ENCODE peak calls at places on chromosomes 13 and 19, in four cellular contexts. M is epithelial cell of proximal tubule, L is SK-N-SH, U is foreskin fibroblast. Z is an unnamed sample.

GRCh38 chr13:112103971-112104872 is 37.3 kb downstream of the SOX1 start:
- DNase-seq in M (no peak), L (no peak), U (no peak), Z (no peak)

GRCh38 chr19:58038688-58039204 is 4.9 kb downstream of the ZSCAN1 start:
- DNase-seq in M (no peak), L (no peak), U (no peak), Z (no peak)

GRCh38 chr19:47509170-47509847 is 5.6 kb downstream of the NAPA start:
- DNase-seq in M (no peak), L (no peak), U (no peak), Z (no peak)

GRCh38 chr19:3404324-3405260 is 38.2 kb downstream of the NFIC start:
- DNase-seq in M (no peak), L (peak), U (peak), Z (peak)

GRCh38 chr13:108328848-108329247 is 59.3 kb downstream of the TNFSF13B start:
- DNase-seq in M (no peak), L (no peak), U (no peak), Z (no peak)

GRCh38 chr13:50611117-50611781 is 232.2 kb downstream of the DLEU7 start:
- DNase-seq in M (no peak), L (no peak), U (no peak), Z (no peak)

GRCh38 chr19:10431254-10431942 is 11.1 kb downstream of the PDE4A start:
- DNase-seq in M (no peak), L (peak), U (no peak), Z (no peak)

GRCh38 chr19:34431681-34432402 is 3.7 kb downstream of the UBA2 start:
- DNase-seq in M (no peak), L (no peak), U (no peak), Z (no peak)

GRCh38 chr13:31138515-31138914 is 23.2 kb downstream of the HSPH1 start:
- DNase-seq in M (no peak), L (no peak), U (no peak), Z (no peak)

GRCh38 chr13:94664889-94665288 is 47.5 kb downstream of the SOX21 start:
- DNase-seq in M (no peak), L (no peak), U (no peak), Z (no peak)

GRCh38 chr19:4456843-4457653 is 546 bp downstream of the UBXN6 start:
- DNase-seq in M (no peak), L (peak), U (peak), Z (no peak)

GRCh38 chr13:68056816-68057710 is 826.9 kb upstream of the PCDH9 start:
- DNase-seq in M (peak), L (no peak), U (no peak), Z (no peak)

GRCh38 chr19:49212302-49212701 is 54.7 kb downstream of the TRPM4 start:
- DNase-seq in M (no peak), L (no peak), U (no peak), Z (no peak)

GRCh38 chr13:63024458-63024857 is 1608.8 kb upstream of the PCDH20 start:
- DNase-seq in M (no peak), L (peak), U (no peak), Z (no peak)

GRCh38 chr19:8367327-8368001 is 3.5 kb downstream of the ANGPTL4 start:
- DNase-seq in M (no peak), L (peak), U (peak), Z (peak)

GRCh38 chr13:29935309-29935981 is 85.0 kb upstream of the UBL3 start:
- DNase-seq in M (no peak), L (no peak), U (no peak), Z (no peak)

GRCh38 chr13:98299954-98300350 is 122.9 kb upstream of the RNF113B start:
- DNase-seq in M (no peak), L (no peak), U (no peak), Z (no peak)

GRCh38 chr19:51586103-51586728 is 15.1 kb downstream of the ZNF175 start:
- DNase-seq in M (no peak), L (no peak), U (no peak), Z (no peak)

GRCh38 chr13:50955807-50956206 is 46.2 kb downstream of the RNASEH2B start:
- DNase-seq in M (no peak), L (no peak), U (no peak), Z (no peak)

GRCh38 chr19:47075179-47075811 is 26.9 kb upstream of the TMEM160 start:
- DNase-seq in M (no peak), L (no peak), U (no peak), Z (no peak)

GRCh38 chr13:47426126-47426849 is 529.4 kb upstream of the HTR2A start:
- DNase-seq in M (peak), L (no peak), U (peak), Z (no peak)

GRCh38 chr19:40754611-40755247 is 3.7 kb downstream of the SNRPA start:
- DNase-seq in M (no peak), L (no peak), U (no peak), Z (no peak)

GRCh38 chr13:72657379-72657778 is 70.0 kb downstream of the MZT1 start:
- DNase-seq in M (no peak), L (no peak), U (no peak), Z (no peak)

GRCh38 chr19:11142528-11143171 is 12.9 kb downstream of the SPC24 start:
- DNase-seq in M (no peak), L (peak), U (peak), Z (peak)

GRCh38 chr13:113448545-113448884 is 4.8 kb downstream of the ADPRHL1 start:
- DNase-seq in M (no peak), L (no peak), U (no peak), Z (no peak)

GRCh38 chr13:66992183-66992582 is 238.0 kb downstream of the PCDH9 start:
- DNase-seq in M (peak), L (no peak), U (peak), Z (no peak)

GRCh38 chr19:35216833-35217707 is 11.5 kb downstream of the FAM187B start:
- DNase-seq in M (no peak), L (no peak), U (no peak), Z (no peak)

GRCh38 chr19:49132974-49133609 is 13.7 kb downstream of the PPFIA3 start:
- DNase-seq in M (no peak), L (peak), U (no peak), Z (no peak)

GRCh38 chr19:5789201-5789795 is 1.7 kb downstream of the DUS3L start:
- DNase-seq in M (no peak), L (peak), U (no peak), Z (no peak)

GRCh38 chr19:45402469-45403070 is 2.3 kb downstream of the PPP1R13L start:
- DNase-seq in M (no peak), L (peak), U (no peak), Z (no peak)

GRCh38 chr13:43405457-43405856 is 381.3 kb downstream of the ENOX1 start:
- DNase-seq in M (no peak), L (no peak), U (peak), Z (no peak)

GRCh38 chr13:51999525-51999924 is 11.7 kb downstream of the ATP7B start:
- DNase-seq in M (no peak), L (no peak), U (no peak), Z (no peak)

DNA sequence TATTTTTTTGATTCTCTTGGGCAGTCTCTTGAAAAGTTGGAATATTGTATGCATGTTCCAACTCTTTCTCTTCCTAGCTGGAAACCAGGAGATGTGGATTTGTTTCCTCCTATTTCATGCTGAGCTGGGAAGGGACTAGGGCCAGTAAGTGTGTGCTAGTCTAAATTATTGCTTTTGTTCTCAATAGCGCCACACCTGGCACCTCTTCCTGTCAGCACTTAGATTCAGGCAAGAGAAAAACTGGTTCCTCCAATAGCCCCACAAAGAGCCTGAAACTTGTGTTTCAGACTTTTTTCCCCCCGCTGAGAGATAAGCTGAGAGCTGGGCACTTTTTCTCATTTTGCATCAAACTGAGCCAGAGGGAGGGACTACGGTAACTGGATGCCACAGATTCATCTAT is 353.4 kb downstream of the OLFM4 start:
- DNase-seq in M (no peak), L (no peak), U (no peak), Z (no peak)
- TF ChIP-seq CTCF in M (no peak), L (no peak), U (no peak), Z (no peak)

GRCh38 chr13:110339975-110340550 is 33.0 kb downstream of the COL4A2 start:
- DNase-seq in M (no peak), L (no peak), U (no peak), Z (no peak)
- H3K4me3 ChIP-seq in M (no peak), L (no peak), U (no peak), Z (no peak)

DNA sequence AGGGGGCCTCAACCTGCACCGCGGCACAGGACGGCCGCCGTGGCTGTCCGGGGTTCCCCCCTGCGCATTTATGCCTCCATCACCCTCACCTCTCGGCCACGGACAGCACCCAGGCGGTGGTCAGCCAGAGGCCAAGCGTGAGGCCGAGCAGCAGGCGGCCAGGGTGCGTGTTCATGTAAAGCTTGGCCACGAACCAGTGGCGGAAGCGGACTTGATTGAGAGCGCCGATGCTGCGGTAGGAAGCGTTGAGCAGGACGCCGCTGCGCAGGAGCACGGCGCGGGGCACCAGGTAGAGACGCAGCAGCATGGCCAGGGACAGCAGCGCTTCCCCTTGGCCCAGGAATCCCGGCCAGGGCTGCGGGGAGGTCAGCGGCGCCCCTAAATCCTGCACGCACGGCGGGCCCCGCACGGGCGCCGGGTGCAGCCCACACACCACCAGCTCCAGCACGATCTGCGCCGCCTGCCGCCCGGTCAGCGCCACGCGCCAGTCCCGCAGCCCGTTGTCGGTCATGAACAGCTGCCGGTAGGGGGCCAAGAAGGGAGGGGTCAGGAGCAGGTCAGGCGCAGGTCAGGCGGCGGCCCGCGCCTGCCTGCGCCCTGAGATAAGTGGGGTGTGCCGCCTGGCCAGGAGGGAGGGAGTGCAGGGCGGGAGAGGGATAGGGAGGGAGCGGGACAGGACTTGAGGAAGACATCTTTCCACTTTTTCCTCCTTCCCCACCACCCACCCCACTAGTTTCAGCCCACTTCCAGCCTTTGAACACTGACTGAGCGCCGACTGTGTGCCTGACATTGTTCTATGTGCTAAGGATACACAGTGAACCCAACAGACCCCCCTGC is 6.5 kb downstream of the KCNN4 start:
- DNase-seq in M (no peak), L (peak), U (peak), Z (no peak)
- TF ChIP-seq CTCF in M (peak), L (peak), U (peak), Z (peak)

GRCh38 chr19:27773318-27774094 is 1439.4 kb downstream of the UQCRFS1 start:
- DNase-seq in M (no peak), L (no peak), U (no peak), Z (no peak)
- H3K4me3 ChIP-seq in M (no peak), L (no peak), U (no peak), Z (no peak)

GRCh38 chr13:45700971-45701900 is 884 bp upstream of the CBY2 start:
- DNase-seq in M (no peak), L (no peak), U (no peak), Z (no peak)
- TF ChIP-seq CTCF in M (no peak), L (no peak), U (no peak), Z (no peak)

GRCh38 chr19:43607238-43608205 is 4.4 kb upstream of the SRRM5 start:
- DNase-seq in M (no peak), L (no peak), U (no peak), Z (no peak)
- H3K4me3 ChIP-seq in M (no peak), L (no peak), U (no peak), Z (no peak)

DNA sequence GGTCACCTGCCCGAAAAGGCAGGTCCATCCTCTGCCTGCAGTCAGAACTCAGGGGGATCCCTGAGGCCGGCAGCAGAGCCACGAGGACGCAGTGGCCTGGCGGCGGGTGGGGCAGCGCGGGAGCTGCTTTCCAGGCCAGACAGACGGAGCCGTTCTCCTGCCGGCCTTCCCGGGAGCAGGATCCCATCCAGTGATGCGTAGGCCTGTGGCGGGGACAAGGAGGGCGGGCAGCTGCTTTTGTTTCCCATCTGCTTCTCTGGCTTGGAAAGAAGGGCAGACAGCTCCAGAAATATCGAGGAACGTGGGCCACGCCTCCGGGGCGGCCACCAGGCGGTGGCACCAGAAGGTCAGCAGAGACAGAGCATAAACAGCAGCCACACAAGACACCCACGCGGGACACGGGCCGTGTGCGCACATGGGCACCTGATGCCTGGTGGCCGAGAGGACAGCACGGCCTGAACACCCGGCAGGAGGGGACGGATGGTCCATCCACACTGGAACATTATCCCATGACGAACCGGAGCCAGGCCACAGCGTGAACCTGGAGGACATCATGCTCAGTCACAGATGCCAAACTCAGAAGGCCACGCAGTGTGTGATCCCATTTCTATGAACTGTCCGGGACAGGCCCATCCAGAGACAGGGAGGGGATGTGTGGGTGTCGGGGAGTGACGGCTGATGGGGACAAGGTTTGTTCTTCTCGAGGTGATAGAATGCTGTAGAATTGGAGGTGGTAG is 13.9 kb upstream of the MKNK2 start:
- DNase-seq in M (no peak), L (no peak), U (no peak), Z (no peak)
- TF ChIP-seq CTCF in M (no peak), L (no peak), U (no peak), Z (no peak)

Z was measured in AG09309.